ENCODE peak calls at places on chromosomes 3 and 15, in seven cellular contexts. One of them, this sample, is unnamed.

GRCh38 chr3:61928020-61928419 is 366.6 kb downstream of the PTPRG start:
- DNase-seq in SJSA1: no peak
- DNase-seq in Panc1: no peak
- DNase-seq in OCI-LY7: no peak
- DNase-seq in heart left ventricle: no peak
- DNase-seq in right atrium auricular region: no peak
- DNase-seq in cardiac muscle cell: peak; percentile 27
- DNase-seq in this sample: no peak

GRCh38 chr3:10551821-10552630 is 46.6 kb upstream of the ATP2B2 start:
- DNase-seq in Panc1: no peak
- DNase-seq in heart left ventricle: no peak
- DNase-seq in OCI-LY7: no peak
- DNase-seq in SJSA1: peak; percentile 47
- DNase-seq in cardiac muscle cell: peak; percentile 21
- DNase-seq in right atrium auricular region: peak; percentile 60
- DNase-seq in this sample: peak; percentile 6

GRCh38 chr3:112814256-112814655 is 32.4 kb downstream of the CD200R1L start:
- DNase-seq in OCI-LY7: peak; percentile 28
- DNase-seq in Panc1: peak; percentile 8
- DNase-seq in cardiac muscle cell: peak; percentile 91
- DNase-seq in heart left ventricle: no peak
- DNase-seq in SJSA1: peak; percentile 19
- DNase-seq in right atrium auricular region: no peak
- DNase-seq in this sample: no peak

GRCh38 chr3:143171141-143171651 is 51.6 kb downstream of the CHST2 start:
- DNase-seq in heart left ventricle: no peak
- DNase-seq in right atrium auricular region: no peak
- DNase-seq in Panc1: no peak
- DNase-seq in SJSA1: peak; percentile 11
- DNase-seq in cardiac muscle cell: peak; percentile 75
- DNase-seq in OCI-LY7: peak; percentile 49
- DNase-seq in this sample: no peak

GRCh38 chr15:67130166-67130565 is 64.8 kb downstream of the SMAD3 start:
- DNase-seq in OCI-LY7: no peak
- DNase-seq in heart left ventricle: no peak
- DNase-seq in SJSA1: no peak
- DNase-seq in Panc1: no peak
- DNase-seq in cardiac muscle cell: no peak
- DNase-seq in right atrium auricular region: no peak
- DNase-seq in this sample: no peak

GRCh38 chr3:37229740-37230139 is 55.4 kb upstream of the LRRFIP2 start:
- DNase-seq in right atrium auricular region: no peak
- DNase-seq in SJSA1: no peak
- DNase-seq in Panc1: no peak
- DNase-seq in heart left ventricle: no peak
- DNase-seq in cardiac muscle cell: no peak
- DNase-seq in OCI-LY7: no peak
- DNase-seq in this sample: no peak

GRCh38 chr3:190666801-190667200 is 152.9 kb downstream of the IL1RAP start:
- DNase-seq in OCI-LY7: no peak
- DNase-seq in heart left ventricle: no peak
- DNase-seq in Panc1: no peak
- DNase-seq in right atrium auricular region: no peak
- DNase-seq in SJSA1: no peak
- DNase-seq in cardiac muscle cell: no peak
- DNase-seq in this sample: peak; percentile 3

GRCh38 chr3:66456711-66457173 is 44.1 kb downstream of the LRIG1 start:
- DNase-seq in OCI-LY7: no peak
- DNase-seq in Panc1: no peak
- DNase-seq in heart left ventricle: peak; percentile 83
- DNase-seq in SJSA1: no peak
- DNase-seq in cardiac muscle cell: no peak
- DNase-seq in right atrium auricular region: no peak
- DNase-seq in this sample: peak; percentile 8

GRCh38 chr3:43123895-43124294 is 18.0 kb upstream of the POMGNT2 start:
- DNase-seq in right atrium auricular region: no peak
- DNase-seq in Panc1: no peak
- DNase-seq in OCI-LY7: no peak
- DNase-seq in SJSA1: no peak
- DNase-seq in heart left ventricle: no peak
- DNase-seq in cardiac muscle cell: no peak
- DNase-seq in this sample: no peak

GRCh38 chr3:126998320-126998719 is 15.4 kb downstream of the PLXNA1 start:
- DNase-seq in OCI-LY7: no peak
- DNase-seq in heart left ventricle: no peak
- DNase-seq in cardiac muscle cell: no peak
- DNase-seq in SJSA1: no peak
- DNase-seq in right atrium auricular region: no peak
- DNase-seq in Panc1: no peak
- DNase-seq in this sample: no peak

GRCh38 chr3:8853081-8853480 is 83.7 kb upstream of the OXTR start:
- DNase-seq in OCI-LY7: no peak
- DNase-seq in heart left ventricle: no peak
- DNase-seq in right atrium auricular region: no peak
- DNase-seq in SJSA1: no peak
- DNase-seq in Panc1: no peak
- DNase-seq in cardiac muscle cell: no peak
- DNase-seq in this sample: no peak

GRCh38 chr15:91790826-91791225 is 62.7 kb upstream of the SLCO3A1 start:
- DNase-seq in right atrium auricular region: no peak
- DNase-seq in OCI-LY7: no peak
- DNase-seq in heart left ventricle: no peak
- DNase-seq in cardiac muscle cell: no peak
- DNase-seq in Panc1: no peak
- DNase-seq in SJSA1: no peak
- DNase-seq in this sample: no peak

GRCh38 chr3:184085389-184085852 is 11.4 kb upstream of the HTR3E start:
- DNase-seq in cardiac muscle cell: peak; percentile 59
- DNase-seq in OCI-LY7: no peak
- DNase-seq in Panc1: no peak
- DNase-seq in right atrium auricular region: no peak
- DNase-seq in SJSA1: no peak
- DNase-seq in heart left ventricle: no peak
- DNase-seq in this sample: no peak

GRCh38 chr3:170717410-170718402 is 131.8 kb upstream of the SLC7A14 start:
- DNase-seq in heart left ventricle: no peak
- DNase-seq in Panc1: no peak
- DNase-seq in right atrium auricular region: peak; percentile 65
- DNase-seq in cardiac muscle cell: peak; percentile 84
- DNase-seq in OCI-LY7: no peak
- DNase-seq in SJSA1: no peak
- DNase-seq in this sample: peak; percentile 46

GRCh38 chr3:101637461-101637860 is 39.5 kb downstream of the ZBTB11 start:
- DNase-seq in Panc1: no peak
- DNase-seq in OCI-LY7: no peak
- DNase-seq in cardiac muscle cell: no peak
- DNase-seq in right atrium auricular region: peak; percentile 11
- DNase-seq in SJSA1: no peak
- DNase-seq in heart left ventricle: no peak
- DNase-seq in this sample: no peak

GRCh38 chr3:128222771-128223386 is 69.6 kb downstream of the EEFSEC start:
- DNase-seq in SJSA1: no peak
- DNase-seq in cardiac muscle cell: no peak
- DNase-seq in right atrium auricular region: no peak
- DNase-seq in heart left ventricle: no peak
- DNase-seq in OCI-LY7: peak; percentile 5
- DNase-seq in Panc1: no peak
- DNase-seq in this sample: no peak

GRCh38 chr15:37873336-37873735 is 61.1 kb upstream of the TMCO5A start:
- DNase-seq in cardiac muscle cell: peak; percentile 24
- DNase-seq in Panc1: no peak
- DNase-seq in OCI-LY7: no peak
- DNase-seq in right atrium auricular region: no peak
- DNase-seq in SJSA1: no peak
- DNase-seq in heart left ventricle: no peak
- DNase-seq in this sample: no peak

GRCh38 chr3:9278085-9278484 is 28.6 kb upstream of the SRGAP3 start:
- DNase-seq in Panc1: no peak
- DNase-seq in cardiac muscle cell: no peak
- DNase-seq in heart left ventricle: no peak
- DNase-seq in OCI-LY7: no peak
- DNase-seq in SJSA1: no peak
- DNase-seq in right atrium auricular region: no peak
- DNase-seq in this sample: no peak

GRCh38 chr3:46860381-46861292 is 2.6 kb downstream of the MYL3 start:
- DNase-seq in SJSA1: no peak
- DNase-seq in cardiac muscle cell: no peak
- DNase-seq in right atrium auricular region: no peak
- DNase-seq in Panc1: no peak
- DNase-seq in OCI-LY7: peak; percentile 44
- DNase-seq in heart left ventricle: peak; percentile 64
- DNase-seq in this sample: peak; percentile 38

GRCh38 chr15:26082833-26083174 is 219.7 kb upstream of the ATP10A start:
- DNase-seq in Panc1: peak; percentile 17
- DNase-seq in SJSA1: no peak
- DNase-seq in heart left ventricle: no peak
- DNase-seq in cardiac muscle cell: no peak
- DNase-seq in OCI-LY7: no peak
- DNase-seq in right atrium auricular region: no peak
- DNase-seq in this sample: no peak

GRCh38 chr15:75891895-75892294 is 11.8 kb upstream of the FBXO22 start:
- DNase-seq in cardiac muscle cell: peak; percentile 80
- DNase-seq in SJSA1: peak; percentile 63
- DNase-seq in heart left ventricle: no peak
- DNase-seq in Panc1: no peak
- DNase-seq in right atrium auricular region: no peak
- DNase-seq in OCI-LY7: no peak
- DNase-seq in this sample: peak; percentile 15

DNA sequence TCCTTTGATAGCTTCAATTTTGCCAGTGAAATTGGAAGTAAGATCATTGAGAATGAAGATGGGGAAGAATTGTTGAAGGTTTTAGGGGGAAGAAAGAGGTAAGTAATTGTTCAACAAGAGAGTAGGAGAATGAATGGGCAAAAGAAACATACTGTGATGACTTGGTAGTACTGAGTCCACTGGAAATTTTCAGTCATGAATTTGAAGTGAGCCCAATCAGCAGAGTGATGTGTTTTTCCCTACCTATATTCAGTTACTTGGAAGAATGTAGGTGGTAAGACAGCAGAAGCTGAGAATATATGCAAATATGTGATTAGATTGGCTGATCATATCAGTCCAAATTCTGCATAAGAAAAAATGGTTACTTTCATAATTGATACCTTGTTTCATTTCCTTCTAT is 569.6 kb downstream of the AGBL1 start:
- DNase-seq in cardiac muscle cell: no peak
- DNase-seq in right atrium auricular region: no peak
- DNase-seq in heart left ventricle: no peak
- DNase-seq in OCI-LY7: no peak
- DNase-seq in SJSA1: no peak
- DNase-seq in Panc1: no peak
- DNase-seq in this sample: no peak
- H3K9me3 ChIP-seq in cardiac muscle cell: no peaks in the 10 kb centered on the region
- H3K9me3 ChIP-seq in right atrium auricular region: no peaks in the 10 kb centered on the region
- H3K9me3 ChIP-seq in heart left ventricle: no peaks in the 10 kb centered on the region
- H3K9me3 ChIP-seq in OCI-LY7: peaks cover 9% of the 10 kb centered on the region
- H3K9me3 ChIP-seq in SJSA1: no peaks in the 10 kb centered on the region
- H3K9me3 ChIP-seq in Panc1: no peaks in the 10 kb centered on the region
- H3K9me3 ChIP-seq in this sample: no peaks in the 10 kb centered on the region

GRCh38 chr3:24359645-24360462 is 134.8 kb downstream of the THRB start:
- DNase-seq in right atrium auricular region: no peak
- DNase-seq in cardiac muscle cell: no peak
- DNase-seq in Panc1: no peak
- DNase-seq in OCI-LY7: no peak
- DNase-seq in heart left ventricle: no peak
- DNase-seq in SJSA1: no peak
- DNase-seq in this sample: no peak

GRCh38 chr3:24360946-24361345 is 133.7 kb downstream of the THRB start:
- DNase-seq in right atrium auricular region: no peak
- DNase-seq in SJSA1: no peak
- DNase-seq in heart left ventricle: no peak
- DNase-seq in Panc1: no peak
- DNase-seq in cardiac muscle cell: no peak
- DNase-seq in OCI-LY7: no peak
- DNase-seq in this sample: no peak

GRCh38 chr3:24359102-24359501 is 135.5 kb downstream of the THRB start:
- DNase-seq in heart left ventricle: no peak
- DNase-seq in Panc1: no peak
- DNase-seq in OCI-LY7: no peak
- DNase-seq in cardiac muscle cell: no peak
- DNase-seq in right atrium auricular region: no peak
- DNase-seq in SJSA1: no peak
- DNase-seq in this sample: no peak

GRCh38 chr3:24355806-24356205 is 138.8 kb downstream of the THRB start:
- DNase-seq in heart left ventricle: no peak
- DNase-seq in cardiac muscle cell: no peak
- DNase-seq in SJSA1: no peak
- DNase-seq in right atrium auricular region: no peak
- DNase-seq in Panc1: no peak
- DNase-seq in OCI-LY7: no peak
- DNase-seq in this sample: no peak

GRCh38 chr3:24357635-24358034 is 137.0 kb downstream of the THRB start:
- DNase-seq in Panc1: no peak
- DNase-seq in right atrium auricular region: no peak
- DNase-seq in cardiac muscle cell: no peak
- DNase-seq in OCI-LY7: no peak
- DNase-seq in SJSA1: no peak
- DNase-seq in heart left ventricle: no peak
- DNase-seq in this sample: no peak
- H3K27ac ChIP-seq in Panc1: no peak overlapping the region
- H3K27ac ChIP-seq in right atrium auricular region: no peak overlapping the region
- H3K27ac ChIP-seq in cardiac muscle cell: no peak overlapping the region
- H3K27ac ChIP-seq in OCI-LY7: no peak overlapping the region
- H3K27ac ChIP-seq in SJSA1: no peak overlapping the region
- H3K27ac ChIP-seq in heart left ventricle: no peak overlapping the region
- H3K27ac ChIP-seq in this sample: no peak overlapping the region

DNA sequence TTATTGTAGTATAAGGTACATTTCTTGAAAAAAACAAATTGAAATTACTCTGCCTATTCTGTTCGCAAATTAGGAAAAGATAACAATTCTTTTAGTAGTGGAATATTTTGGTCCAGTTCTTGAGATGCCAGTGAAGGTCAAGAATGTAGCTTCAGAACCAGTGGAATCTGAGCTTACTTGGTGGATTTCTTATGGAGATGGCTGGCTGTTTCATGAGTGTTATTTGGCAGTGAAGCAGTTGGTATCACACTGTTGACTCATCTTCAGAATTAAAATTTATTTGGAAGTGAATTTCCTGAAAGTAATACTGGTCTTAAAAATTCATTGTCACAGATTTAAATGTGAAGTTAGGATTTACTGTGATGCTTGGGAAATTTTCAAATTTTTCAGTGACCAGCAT is 19.1 kb downstream of the RNF13 start:
- DNase-seq in right atrium auricular region: no peak
- DNase-seq in cardiac muscle cell: no peak
- DNase-seq in SJSA1: no peak
- DNase-seq in Panc1: no peak
- DNase-seq in heart left ventricle: no peak
- DNase-seq in OCI-LY7: no peak
- DNase-seq in this sample: no peak
- H3K9me3 ChIP-seq in right atrium auricular region: peaks cover 17% of the 10 kb centered on the region
- H3K9me3 ChIP-seq in cardiac muscle cell: peaks cover 3% of the 10 kb centered on the region
- H3K9me3 ChIP-seq in SJSA1: peaks cover 25% of the 10 kb centered on the region
- H3K9me3 ChIP-seq in Panc1: peaks cover 57% of the 10 kb centered on the region
- H3K9me3 ChIP-seq in heart left ventricle: no peaks in the 10 kb centered on the region
- H3K9me3 ChIP-seq in OCI-LY7: peaks cover 67% of the 10 kb centered on the region
- H3K9me3 ChIP-seq in this sample: peaks cover 26% of the 10 kb centered on the region

DNA sequence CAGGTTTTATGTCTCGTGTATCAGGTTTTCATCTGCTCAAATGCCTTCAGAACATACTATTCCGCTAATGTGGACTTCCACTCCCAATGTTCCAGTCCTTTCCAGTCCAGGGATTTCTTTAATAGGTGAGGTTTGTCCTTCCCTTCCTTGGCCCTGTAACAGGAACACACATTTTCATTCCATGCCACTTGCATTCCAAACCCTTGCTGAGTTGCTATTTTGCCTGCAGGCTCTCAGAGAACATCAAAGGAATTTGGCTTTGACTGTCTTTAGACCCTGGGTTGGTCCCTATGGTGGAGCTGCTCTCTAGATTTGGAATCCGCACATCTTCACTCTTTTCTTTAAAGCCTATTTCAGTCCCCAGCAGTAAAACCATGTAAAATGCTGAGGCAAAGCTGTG is 12.3 kb upstream of the ALCAM start:
- DNase-seq in cardiac muscle cell: peak; percentile 26
- DNase-seq in heart left ventricle: no peak
- DNase-seq in Panc1: no peak
- DNase-seq in SJSA1: no peak
- DNase-seq in right atrium auricular region: no peak
- DNase-seq in OCI-LY7: no peak
- DNase-seq in this sample: no peak
- H3K27ac ChIP-seq in cardiac muscle cell: no peak overlapping the region
- H3K27ac ChIP-seq in heart left ventricle: no peak overlapping the region
- H3K27ac ChIP-seq in Panc1: no peak overlapping the region
- H3K27ac ChIP-seq in SJSA1: peak overlapping the region; percentile 60
- H3K27ac ChIP-seq in right atrium auricular region: no peak overlapping the region
- H3K27ac ChIP-seq in OCI-LY7: no peak overlapping the region
- H3K27ac ChIP-seq in this sample: no peak overlapping the region